ENCODE peak calls at places on chromosomes 2 and 18, in seven cellular contexts. K, A, V, G, Q, T and C are unnamed samples.

GRCh38 chr2:7083580-7084509 is 166.6 kb downstream of the RNF144A start:
- DNase-seq in K (no peak), A (no peak), V (peak), G (peak), Q (no peak), T (no peak), C (no peak)

GRCh38 chr2:150693556-150693955 is 206.1 kb upstream of the RND3 start:
- DNase-seq in K (no peak), A (no peak), V (no peak), G (no peak), Q (no peak), T (no peak), C (no peak)

GRCh38 chr2:142778289-142778688 is 99.2 kb upstream of the KYNU start:
- DNase-seq in K (no peak), A (no peak), V (no peak), G (no peak), Q (no peak), T (no peak), C (no peak)

GRCh38 chr2:40416486-40416885 is 35.4 kb downstream of the SLC8A1 start:
- DNase-seq in K (no peak), A (no peak), V (no peak), G (no peak), Q (no peak), T (no peak), C (no peak)

GRCh38 chr18:30522288-30522929 is 520.1 kb downstream of the DSC3 start:
- DNase-seq in K (no peak), A (no peak), V (no peak), G (no peak), Q (no peak), T (peak), C (no peak)

GRCh38 chr2:112583497-112584133 is 794 bp upstream of the CHCHD5 start:
- DNase-seq in K (no peak), A (peak), V (peak), G (peak), Q (no peak), T (no peak), C (no peak)

GRCh38 chr2:79993144-79993543 is 311.4 kb downstream of the LRRTM1 start:
- DNase-seq in K (no peak), A (no peak), V (no peak), G (no peak), Q (no peak), T (no peak), C (no peak)

GRCh38 chr2:239288951-239289481 is 111.8 kb downstream of the HDAC4 start:
- DNase-seq in K (peak), A (peak), V (no peak), G (no peak), Q (no peak), T (no peak), C (peak)

GRCh38 chr2:20567159-20567925 is 83.6 kb downstream of the HS1BP3 start:
- DNase-seq in K (no peak), A (no peak), V (peak), G (no peak), Q (no peak), T (no peak), C (no peak)

DNA sequence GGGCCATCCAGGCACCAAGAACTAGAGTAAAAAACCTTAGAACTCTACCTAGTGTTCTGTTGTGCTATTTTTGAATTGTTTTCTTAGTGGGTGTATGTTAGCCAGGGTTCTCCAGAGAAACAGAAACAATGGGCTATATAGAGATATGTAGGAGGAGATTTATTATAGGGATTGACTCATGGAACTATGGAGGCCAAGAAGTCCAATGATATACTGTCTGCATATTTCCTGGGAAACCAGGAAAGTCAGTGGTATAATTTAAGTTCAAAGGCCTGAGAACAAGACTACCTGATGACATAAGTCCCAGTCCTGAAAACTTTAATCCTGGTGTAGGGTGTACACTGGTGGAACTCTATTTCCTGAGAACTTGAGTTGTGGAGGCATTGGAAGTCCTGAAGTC is 108.7 kb upstream of the ACVR1 start:
- DNase-seq in K (no peak), A (no peak), V (no peak), G (no peak), Q (no peak), T (no peak), C (no peak)
- TF ChIP-seq POLR2AphosphoS5 in K (no peak), A (no peak), V (no peak), G (no peak), Q (no peak), T (no peak), C (no peak)

GRCh38 chr2:200305797-200306718 is at the start of gene SPATS2L:
- DNase-seq in K (no peak), A (peak), V (peak), G (peak), Q (peak), T (no peak), C (peak)
- TF ChIP-seq TAF1 in K (no peak), A (peak), V (peak), G (no peak), Q (no peak), T (peak), C (no peak)

DNA sequence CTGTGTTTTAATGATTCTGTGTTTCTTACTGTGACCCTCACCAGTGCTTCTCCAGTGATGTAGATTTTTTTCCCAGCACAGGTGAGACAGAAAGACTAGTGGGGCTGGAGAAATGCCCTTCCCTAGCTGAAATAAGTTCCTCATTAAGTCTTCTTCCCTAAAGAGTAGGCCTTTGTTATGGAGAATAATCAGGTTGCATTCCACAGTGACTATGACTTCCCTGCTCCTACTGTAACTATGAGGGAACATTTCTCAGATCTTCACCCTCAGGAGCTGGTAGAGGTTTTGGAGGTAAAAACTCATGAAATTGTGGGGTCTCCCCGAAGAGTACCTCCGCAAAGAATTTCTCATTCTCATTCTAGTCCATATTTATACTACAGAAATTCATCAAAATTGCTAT is 286.2 kb downstream of the GRB14 start:
- DNase-seq in K (no peak), A (no peak), V (no peak), G (no peak), Q (no peak), T (no peak), C (no peak)
- TF ChIP-seq POLR2AphosphoS5 in K (no peak), A (no peak), V (no peak), G (no peak), Q (no peak), T (no peak), C (no peak)

GRCh38 chr2:215556979-215557378 is 121.1 kb upstream of the FN1 start:
- DNase-seq in K (no peak), A (no peak), V (no peak), G (no peak), Q (no peak), T (no peak), C (no peak)
- TF ChIP-seq TAF1 in K (no peak), A (no peak), V (no peak), G (no peak), Q (no peak), T (no peak), C (no peak)

GRCh38 chr2:69618362-69618761 is 25.2 kb downstream of the AAK1 start:
- DNase-seq in K (no peak), A (no peak), V (no peak), G (no peak), Q (no peak), T (no peak), C (no peak)
- TF ChIP-seq POLR2AphosphoS5 in K (no peak), A (no peak), V (no peak), G (no peak), Q (no peak), T (no peak), C (no peak)

GRCh38 chr2:102022884-102023539 is 31.3 kb downstream of the IL1R2 start:
- DNase-seq in K (no peak), A (no peak), V (no peak), G (no peak), Q (no peak), T (no peak), C (no peak)
- TF ChIP-seq TAF1 in K (no peak), A (no peak), V (no peak), G (no peak), Q (no peak), T (no peak), C (no peak)

DNA sequence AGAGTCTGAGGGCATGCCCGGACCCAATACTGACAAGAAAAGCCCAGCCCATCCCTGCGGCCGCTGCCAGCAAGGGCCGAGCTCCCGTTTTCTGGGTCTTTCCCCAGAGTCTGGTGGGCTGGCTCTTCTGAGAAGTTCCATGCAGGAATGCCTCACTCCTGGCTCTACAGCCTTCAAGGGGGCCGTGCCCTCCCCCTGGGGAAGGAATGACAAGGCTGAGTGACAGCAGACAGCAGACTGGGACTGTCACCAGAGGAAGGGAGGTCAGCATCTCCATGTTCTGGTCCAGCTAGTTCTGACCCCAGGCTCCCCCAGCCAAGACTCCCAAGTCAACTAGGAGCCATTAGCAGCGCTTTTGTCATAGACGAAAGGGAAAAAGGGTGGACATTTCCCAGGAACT is 13.0 kb upstream of the SEMA4C start:
- DNase-seq in K (no peak), A (no peak), V (no peak), G (no peak), Q (no peak), T (no peak), C (no peak)
- TF ChIP-seq POLR2AphosphoS5 in K (no peak), A (no peak), V (no peak), G (no peak), Q (no peak), T (no peak), C (no peak)

GRCh38 chr2:111118455-111119003 is 2.2 kb upstream of the BCL2L11 start:
- DNase-seq in K (no peak), A (no peak), V (no peak), G (no peak), Q (no peak), T (no peak), C (no peak)

GRCh38 chr2:111120253-111121027 is at the start of gene BCL2L11:
- DNase-seq in K (no peak), A (peak), V (peak), G (peak), Q (peak), T (peak), C (peak)

GRCh38 chr2:111119847-111120252 is 864 bp upstream of the BCL2L11 start:
- DNase-seq in K (no peak), A (peak), V (no peak), G (no peak), Q (no peak), T (no peak), C (no peak)

GRCh38 chr2:111117666-111118454 is 2.9 kb upstream of the BCL2L11 start:
- DNase-seq in K (no peak), A (no peak), V (no peak), G (no peak), Q (no peak), T (no peak), C (no peak)

GRCh38 chr2:111119004-111119846 is 1.5 kb upstream of the BCL2L11 start:
- DNase-seq in K (no peak), A (no peak), V (no peak), G (no peak), Q (no peak), T (no peak), C (no peak)
- TF ChIP-seq TAF1 in K (no peak), A (no peak), V (no peak), G (no peak), Q (no peak), T (no peak), C (no peak)

GRCh38 chr2:4152051-4152450 is 448.7 kb downstream of the DCDC2C start:
- DNase-seq in K (no peak), A (no peak), V (no peak), G (no peak), Q (no peak), T (no peak), C (no peak)
- TF ChIP-seq POLR2AphosphoS5 in K (no peak), A (no peak), V (no peak), G (no peak), Q (no peak), T (no peak), C (no peak)